ENCODE peak calls at places on chromosomes 1 and 21, in five cellular contexts. One of them, this sample, is unnamed.

GRCh38 chr21:46005081-46005480 is 23.5 kb downstream of the COL6A1 start:
- DNase-seq in AG04450: no peak
- DNase-seq in renal cortical epithelial cell: no peak
- DNase-seq in smooth muscle cell of the brain vasculature: no peak
- DNase-seq in globus pallidus: no peak
- DNase-seq in this sample: no peak

GRCh38 chr1:181763736-181764135 is 280.4 kb downstream of the CACNA1E start:
- DNase-seq in AG04450: no peak
- DNase-seq in renal cortical epithelial cell: no peak
- DNase-seq in smooth muscle cell of the brain vasculature: no peak
- DNase-seq in globus pallidus: no peak
- DNase-seq in this sample: no peak

GRCh38 chr1:225651872-225652725 is 824 bp downstream of the ENAH start:
- DNase-seq in AG04450: no peak
- DNase-seq in renal cortical epithelial cell: no peak
- DNase-seq in smooth muscle cell of the brain vasculature: no peak
- DNase-seq in globus pallidus: peak
- DNase-seq in this sample: no peak

GRCh38 chr1:114901739-114902255 is 47.1 kb downstream of the SYCP1 start:
- DNase-seq in AG04450: no peak
- DNase-seq in renal cortical epithelial cell: no peak
- DNase-seq in smooth muscle cell of the brain vasculature: no peak
- DNase-seq in globus pallidus: no peak
- DNase-seq in this sample: no peak

GRCh38 chr1:161838885-161839284 is 72.8 kb downstream of the ATF6 start:
- DNase-seq in AG04450: no peak
- DNase-seq in renal cortical epithelial cell: no peak
- DNase-seq in smooth muscle cell of the brain vasculature: no peak
- DNase-seq in globus pallidus: no peak
- DNase-seq in this sample: no peak

GRCh38 chr1:177569476-177569875 is 398.7 kb downstream of the BRINP2 start:
- DNase-seq in AG04450: no peak
- DNase-seq in renal cortical epithelial cell: no peak
- DNase-seq in smooth muscle cell of the brain vasculature: no peak
- DNase-seq in globus pallidus: no peak
- DNase-seq in this sample: no peak

GRCh38 chr1:53155945-53156344 is 13.5 kb upstream of the SLC1A7 start:
- DNase-seq in AG04450: no peak
- DNase-seq in renal cortical epithelial cell: no peak
- DNase-seq in smooth muscle cell of the brain vasculature: no peak
- DNase-seq in globus pallidus: no peak
- DNase-seq in this sample: no peak

GRCh38 chr1:226082959-226083302 is 20.4 kb downstream of the H3-3A start:
- DNase-seq in AG04450: no peak
- DNase-seq in renal cortical epithelial cell: no peak
- DNase-seq in smooth muscle cell of the brain vasculature: no peak
- DNase-seq in globus pallidus: no peak
- DNase-seq in this sample: no peak

GRCh38 chr1:28236656-28237331 is 870 bp downstream of the ATP5IF1 start:
- DNase-seq in AG04450: no peak
- DNase-seq in renal cortical epithelial cell: no peak
- DNase-seq in smooth muscle cell of the brain vasculature: no peak
- DNase-seq in globus pallidus: no peak
- DNase-seq in this sample: no peak

GRCh38 chr1:185474440-185475149 is 157.6 kb upstream of the IVNS1ABP start:
- DNase-seq in AG04450: no peak
- DNase-seq in renal cortical epithelial cell: no peak
- DNase-seq in smooth muscle cell of the brain vasculature: no peak
- DNase-seq in globus pallidus: no peak
- DNase-seq in this sample: no peak

GRCh38 chr1:156801409-156802121 is 15.1 kb downstream of the SH2D2A start:
- DNase-seq in AG04450: no peak
- DNase-seq in renal cortical epithelial cell: no peak
- DNase-seq in smooth muscle cell of the brain vasculature: peak
- DNase-seq in globus pallidus: no peak
- DNase-seq in this sample: no peak

GRCh38 chr1:113993072-113993471 is 13.8 kb downstream of the OLFML3 start:
- DNase-seq in AG04450: no peak
- DNase-seq in renal cortical epithelial cell: no peak
- DNase-seq in smooth muscle cell of the brain vasculature: no peak
- DNase-seq in globus pallidus: no peak
- DNase-seq in this sample: no peak

GRCh38 chr1:6587261-6588005 is 7.6 kb downstream of the ZBTB48 start:
- DNase-seq in AG04450: no peak
- DNase-seq in renal cortical epithelial cell: no peak
- DNase-seq in smooth muscle cell of the brain vasculature: no peak
- DNase-seq in globus pallidus: peak
- DNase-seq in this sample: no peak

GRCh38 chr1:211812584-211812983 is 18.0 kb downstream of the LPGAT1 start:
- DNase-seq in AG04450: no peak
- DNase-seq in renal cortical epithelial cell: no peak
- DNase-seq in smooth muscle cell of the brain vasculature: no peak
- DNase-seq in globus pallidus: no peak
- DNase-seq in this sample: no peak